ENCODE peak calls at places on chromosomes 12 and 14, in seven cellular contexts. A is HCT116, V is GM12878, I is HepG2, T is endothelial cell of umbilical vein, Y is K562, Z is H1. M is an unnamed sample.

GRCh38 chr12:40769846-40770245 is 77.6 kb downstream of the CNTN1 start:
- DNase-seq in V (no peak), T (no peak), I (no peak), Y (no peak), A (no peak), Z (no peak), M (no peak)

GRCh38 chr12:104720346-104721064 is 237.6 kb downstream of the SLC41A2 start:
- DNase-seq in Z (no peak), Y (no peak), I (no peak), A (no peak), T (peak; percentile 44), V (no peak), M (no peak)

GRCh38 chr14:38505221-38506095 is 249.6 kb upstream of the CLEC14A start:
- DNase-seq in Y (no peak), I (no peak), A (no peak), V (no peak), Z (no peak), T (peak; percentile 72), M (no peak)

GRCh38 chr14:61638595-61639391 is 56.5 kb upstream of the HIF1A start:
- DNase-seq in Y (no peak), A (no peak), T (no peak), I (no peak), Z (no peak), V (no peak), M (no peak)

GRCh38 chr12:81095470-81096232 is 17.8 kb downstream of the ACSS3 start:
- DNase-seq in Z (no peak), A (no peak), T (no peak), V (no peak), Y (no peak), I (no peak), M (no peak)

GRCh38 chr12:123097521-123098084 is 53.3 kb downstream of the PITPNM2 start:
- DNase-seq in T (no peak), I (no peak), A (no peak), V (no peak), Z (no peak), Y (no peak), M (no peak)

GRCh38 chr12:129184066-129184695 is 330.9 kb downstream of the GLT1D1 start:
- DNase-seq in V (no peak), Z (no peak), T (no peak), A (no peak), Y (no peak), I (no peak), M (no peak)

GRCh38 chr12:66491812-66492361 is 187.0 kb downstream of the GRIP1 start:
- DNase-seq in T (no peak), A (no peak), I (no peak), Z (no peak), Y (no peak), V (no peak), M (no peak)

GRCh38 chr14:52701223-52701622 is 5.8 kb upstream of the PSMC6 start:
- DNase-seq in T (no peak), Z (no peak), A (no peak), Y (no peak), I (no peak), V (no peak), M (no peak)

GRCh38 chr14:24734917-24735500 is 101.0 kb upstream of the GZMB start:
- DNase-seq in I (peak; percentile 86), V (no peak), Z (no peak), Y (peak; percentile 64), A (peak; percentile 39), T (peak; percentile 54), M (peak; percentile 68)

GRCh38 chr14:53630336-53630735 is 326.3 kb downstream of the BMP4 start:
- DNase-seq in V (no peak), T (peak; percentile 49), Y (no peak), A (no peak), I (no peak), Z (no peak), M (peak; percentile 52)

GRCh38 chr12:80162177-80162576 is 62.8 kb downstream of the OTOGL start:
- DNase-seq in Z (no peak), Y (no peak), T (no peak), I (no peak), V (no peak), A (no peak), M (no peak)

GRCh38 chr12:5745251-5745888 is 199.7 kb downstream of the ANO2 start:
- DNase-seq in Y (peak; percentile 76), Z (peak; percentile 92), V (no peak), I (peak; percentile 36), T (peak; percentile 93), A (peak; percentile 47), M (no peak)

GRCh38 chr12:1777798-1778197 is 42.6 kb upstream of the LRTM2 start:
- DNase-seq in Y (no peak), Z (no peak), T (no peak), V (no peak), I (no peak), A (no peak), M (no peak)

GRCh38 chr14:78448483-78449094 is 278.4 kb downstream of the NRXN3 start:
- DNase-seq in Z (peak; percentile 93), A (peak; percentile 15), I (peak; percentile 15), T (peak; percentile 47), V (peak; percentile 45), Y (peak; percentile 53), M (peak; percentile 2)

GRCh38 chr12:16949351-16949750 is 343.4 kb upstream of the LMO3 start:
- DNase-seq in I (no peak), V (no peak), A (no peak), Z (no peak), Y (no peak), T (no peak), M (no peak)

GRCh38 chr12:109773384-109774011 is 59.7 kb downstream of the TRPV4 start:
- DNase-seq in I (no peak), T (no peak), Z (no peak), Y (no peak), V (no peak), A (no peak), M (no peak)

GRCh38 chr12:125683748-125684381 is 618.6 kb downstream of the AACS start:
- DNase-seq in V (no peak), I (peak; percentile 31), Y (peak; percentile 6), Z (peak; percentile 99), T (no peak), A (no peak), M (no peak)

GRCh38 chr12:113413488-113413939 is 8.7 kb upstream of the SDSL start:
- DNase-seq in T (no peak), I (peak; percentile 56), A (no peak), Z (no peak), Y (peak; percentile 28), V (no peak), M (no peak)

GRCh38 chr14:74620497-74620921 is 8.5 kb upstream of the LTBP2 start:
- DNase-seq in T (peak; percentile 97), I (peak; percentile 72), Y (peak; percentile 59), V (no peak), Z (no peak), A (peak; percentile 90), M (no peak)

GRCh38 chr12:84272324-84272723 is 640.3 kb downstream of the SLC6A15 start:
- DNase-seq in Y (no peak), T (no peak), V (no peak), Z (no peak), I (no peak), A (no peak), M (no peak)

GRCh38 chr12:71792599-71792998 is 37.9 kb downstream of the RAB21 start:
- DNase-seq in T (no peak), Z (no peak), Y (no peak), I (no peak), V (no peak), A (no peak), M (no peak)

DNA sequence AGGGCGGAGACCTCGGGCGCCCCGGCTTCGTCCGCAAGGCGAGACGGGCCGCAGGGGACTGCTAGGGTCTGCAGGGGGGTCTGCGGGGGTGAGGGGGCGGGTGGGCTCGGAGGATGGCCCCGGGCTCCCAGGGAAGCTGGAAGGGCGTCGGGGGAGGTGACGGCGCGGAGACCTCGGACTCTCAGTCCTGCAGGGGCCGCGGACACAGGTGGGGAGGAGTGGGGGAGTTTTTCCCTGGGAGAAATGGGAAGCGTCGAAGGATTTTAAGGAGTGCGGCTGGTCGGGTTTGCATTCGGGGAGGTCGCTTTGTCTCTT is 25.9 kb downstream of the ZBTB42 start:
- DNase-seq in Z (peak; percentile 62), Y (no peak), T (no peak), I (no peak), A (no peak), V (no peak), M (no peak)
- TF ChIP-seq EZH2 in Z (no peak), Y (no peak), T (no peak), I (no peak), A (no peak), V (no peak), M (no peak)

DNA sequence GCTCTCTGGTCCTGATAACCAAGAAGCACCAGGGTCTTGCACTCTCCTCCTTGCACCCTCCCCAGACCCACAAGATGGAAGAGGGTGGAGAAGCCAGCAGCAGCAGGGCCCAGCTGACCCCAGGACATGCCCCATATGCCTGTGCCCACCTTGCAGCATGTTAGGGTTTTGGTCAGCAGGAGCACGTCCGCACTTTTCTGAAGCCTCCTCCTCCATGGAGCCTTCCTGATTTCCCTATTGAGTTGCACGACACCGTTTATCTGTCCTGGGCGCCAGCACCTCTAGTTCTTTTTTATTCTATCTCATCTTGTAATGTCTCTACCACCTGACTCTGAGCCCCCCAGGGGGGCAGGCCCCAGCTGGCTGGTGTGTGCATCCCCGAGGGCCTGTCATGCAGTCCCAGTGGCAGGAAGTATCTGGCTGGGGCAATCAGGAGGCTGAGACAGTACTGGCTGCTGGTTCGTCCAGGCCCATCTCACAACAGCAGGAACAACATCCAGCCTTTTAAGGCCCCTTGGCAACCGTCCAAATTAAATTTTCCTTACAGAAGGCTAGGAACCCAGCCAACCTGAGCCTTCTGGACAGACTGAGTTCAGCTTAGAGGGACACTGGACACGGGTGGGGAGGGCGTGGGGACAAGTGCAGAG is 39.6 kb downstream of the CCDC85C start:
- DNase-seq in T (peak; percentile 78), Z (no peak), V (no peak), Y (no peak), A (no peak), I (peak; percentile 51), M (no peak)
- TF ChIP-seq POLR2AphosphoS5 in T (no peak), Z (no peak), V (no peak), Y (no peak), A (no peak), I (no peak), M (no peak)

DNA sequence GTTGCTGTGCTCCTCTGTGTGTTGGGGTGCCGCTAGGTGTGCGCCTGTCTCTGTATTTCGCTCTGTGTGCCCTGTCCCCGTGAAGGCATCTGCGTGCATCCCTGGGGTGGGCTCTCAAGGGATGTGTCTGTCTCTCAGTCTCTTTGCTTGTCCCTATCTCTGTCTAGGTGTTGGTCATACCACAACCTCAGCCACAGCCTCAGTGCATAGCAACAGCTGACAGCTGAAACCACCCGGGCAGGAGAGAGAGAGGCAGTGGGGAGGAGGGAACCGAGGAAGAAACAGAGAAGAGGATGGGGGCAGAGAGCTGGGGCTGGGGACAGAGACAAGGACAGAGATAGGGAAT is 953 bp upstream of the NXPH4 start:
- DNase-seq in Y (no peak), V (no peak), A (no peak), I (no peak), Z (peak; percentile 55), T (no peak), M (no peak)
- H3K9ac ChIP-seq in Y (peak overlapping the region; percentile 56), V (no peak overlapping the region), A (no peak overlapping the region), I (no peak overlapping the region), Z (no peak overlapping the region), T (no peak overlapping the region), M (no peak overlapping the region)

GRCh38 chr12:107906719-107907118 is 132.2 kb downstream of the ASCL4 start:
- DNase-seq in Y (no peak), Z (no peak), T (no peak), A (no peak), I (no peak), V (no peak), M (no peak)

GRCh38 chr12:107900588-107900987 is 126.1 kb downstream of the ASCL4 start:
- DNase-seq in A (no peak), V (no peak), I (no peak), T (no peak), Y (peak; percentile 25), Z (no peak), M (no peak)

GRCh38 chr12:107903377-107904061 is 129.0 kb downstream of the ASCL4 start:
- DNase-seq in Y (peak; percentile 94), T (no peak), V (peak; percentile 40), A (no peak), I (no peak), Z (peak; percentile 93), M (no peak)
- TF ChIP-seq EZH2 in Y (no peak), T (no peak), V (no peak), A (no peak), I (no peak), Z (no peak), M (peak; percentile 75)